ENCODE peak calls at places on chromosomes 3 and 15, in four cellular contexts. H is K562, Y is HepG2, G is GM12878. W is an unnamed sample.

GRCh38 chr3:174153875-174154274 is 705.3 kb upstream of the NAALADL2 start:
- DNase-seq in H (no peak), Y (no peak), G (no peak), W (no peak)

GRCh38 chr15:39539466-39539865 is 41.4 kb upstream of the THBS1 start:
- DNase-seq in H (no peak), Y (no peak), G (no peak), W (no peak)

GRCh38 chr3:185332026-185332735 is 30.8 kb upstream of the MAP3K13 start:
- DNase-seq in H (no peak), Y (peak), G (peak), W (no peak)

GRCh38 chr3:25433868-25434267 is 5.8 kb downstream of the RARB start:
- DNase-seq in H (peak), Y (no peak), G (no peak), W (no peak)

GRCh38 chr3:185820973-185821758 is 3.7 kb downstream of the IGF2BP2 start:
- DNase-seq in H (no peak), Y (peak), G (no peak), W (no peak)

GRCh38 chr3:129347446-129347845 is 68.8 kb downstream of the HMCES start:
- DNase-seq in H (no peak), Y (no peak), G (no peak), W (no peak)

GRCh38 chr3:23219552-23219951 is 16.4 kb downstream of the UBE2E2 start:
- DNase-seq in H (no peak), Y (no peak), G (no peak), W (no peak)

GRCh38 chr3:25468866-25469319 is 40.8 kb downstream of the RARB start:
- DNase-seq in H (no peak), Y (no peak), G (no peak), W (no peak)

GRCh38 chr15:53625962-53626845 is 133.3 kb downstream of the WDR72 start:
- DNase-seq in H (no peak), Y (no peak), G (no peak), W (no peak)

GRCh38 chr15:101498731-101499480 is 9.4 kb upstream of the PCSK6 start:
- DNase-seq in H (no peak), Y (no peak), G (no peak), W (no peak)

GRCh38 chr15:101501703-101502373 is 12.3 kb upstream of the PCSK6 start:
- DNase-seq in H (peak), Y (peak), G (no peak), W (peak)

GRCh38 chr15:101499863-101500713 is 10.6 kb upstream of the PCSK6 start:
- DNase-seq in H (no peak), Y (no peak), G (peak), W (no peak)

GRCh38 chr15:101502572-101503295 is 13.2 kb upstream of the PCSK6 start:
- DNase-seq in H (no peak), Y (no peak), G (no peak), W (peak)

GRCh38 chr15:101500865-101501551 is 11.5 kb upstream of the PCSK6 start:
- DNase-seq in H (no peak), Y (no peak), G (no peak), W (no peak)
- TF ChIP-seq HDAC6 in H (no peak), Y (no peak), G (no peak), W (no peak)

GRCh38 chr15:80984856-80985255 is 4.8 kb downstream of the MESD start:
- DNase-seq in H (no peak), Y (no peak), G (no peak), W (no peak)
- TF ChIP-seq HDAC6 in H (no peak), Y (no peak), G (no peak), W (no peak)

DNA sequence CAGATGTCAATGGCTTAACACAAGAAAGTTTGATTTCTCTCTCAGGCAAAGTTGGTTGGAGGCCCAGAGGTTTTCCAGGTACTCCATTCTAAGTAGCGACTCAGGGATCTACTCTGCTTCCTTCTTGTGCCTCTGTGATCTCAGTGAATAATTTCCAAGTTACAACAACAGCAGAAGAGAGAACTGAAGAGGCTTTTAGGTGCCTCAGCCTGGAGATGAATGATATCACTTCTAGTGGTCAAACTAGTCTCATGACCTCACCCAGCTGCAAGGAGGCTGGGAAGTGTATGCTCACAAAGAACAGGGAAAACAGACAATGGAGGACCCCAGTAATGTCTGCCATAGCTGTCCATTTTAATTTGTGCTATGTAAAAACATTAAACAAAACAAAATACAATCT is 4.6 kb upstream of the PRICKLE2 start:
- DNase-seq in H (no peak), Y (no peak), G (no peak), W (no peak)
- TF ChIP-seq HDAC6 in H (no peak), Y (no peak), G (no peak), W (no peak)

DNA sequence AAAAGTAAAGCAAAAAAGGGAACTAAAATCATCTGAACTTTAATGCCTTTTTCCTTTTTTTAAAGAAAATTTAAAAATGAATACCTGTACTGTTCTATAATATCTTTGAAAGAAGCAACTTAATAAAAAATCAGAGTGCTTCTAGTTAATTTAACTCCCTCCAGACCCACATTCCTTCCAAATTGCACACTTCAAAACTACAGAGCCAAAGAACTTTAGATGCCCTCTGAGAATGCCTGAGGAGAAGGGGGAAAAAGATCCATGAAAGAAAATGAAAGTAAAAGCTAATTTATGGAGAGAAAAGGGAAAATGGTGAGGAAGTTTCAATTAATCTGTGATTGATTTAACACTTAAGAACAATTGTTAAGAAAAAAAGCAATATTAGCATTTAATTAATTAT is 1141.7 kb downstream of the IGSF11 start:
- DNase-seq in H (no peak), Y (no peak), G (no peak), W (no peak)
- TF ChIP-seq HDAC6 in H (no peak), Y (no peak), G (no peak), W (no peak)

GRCh38 chr15:63473749-63473998 is 30.7 kb upstream of the USP3 start:
- DNase-seq in H (no peak), Y (no peak), G (no peak), W (no peak)

GRCh38 chr15:63473007-63473748 is 31.2 kb upstream of the USP3 start:
- DNase-seq in H (no peak), Y (peak), G (peak), W (no peak)

GRCh38 chr15:63475670-63476069 is 28.7 kb upstream of the USP3 start:
- DNase-seq in H (no peak), Y (no peak), G (no peak), W (no peak)

GRCh38 chr15:63474810-63475316 is 29.5 kb upstream of the USP3 start:
- DNase-seq in H (no peak), Y (peak), G (peak), W (no peak)

DNA sequence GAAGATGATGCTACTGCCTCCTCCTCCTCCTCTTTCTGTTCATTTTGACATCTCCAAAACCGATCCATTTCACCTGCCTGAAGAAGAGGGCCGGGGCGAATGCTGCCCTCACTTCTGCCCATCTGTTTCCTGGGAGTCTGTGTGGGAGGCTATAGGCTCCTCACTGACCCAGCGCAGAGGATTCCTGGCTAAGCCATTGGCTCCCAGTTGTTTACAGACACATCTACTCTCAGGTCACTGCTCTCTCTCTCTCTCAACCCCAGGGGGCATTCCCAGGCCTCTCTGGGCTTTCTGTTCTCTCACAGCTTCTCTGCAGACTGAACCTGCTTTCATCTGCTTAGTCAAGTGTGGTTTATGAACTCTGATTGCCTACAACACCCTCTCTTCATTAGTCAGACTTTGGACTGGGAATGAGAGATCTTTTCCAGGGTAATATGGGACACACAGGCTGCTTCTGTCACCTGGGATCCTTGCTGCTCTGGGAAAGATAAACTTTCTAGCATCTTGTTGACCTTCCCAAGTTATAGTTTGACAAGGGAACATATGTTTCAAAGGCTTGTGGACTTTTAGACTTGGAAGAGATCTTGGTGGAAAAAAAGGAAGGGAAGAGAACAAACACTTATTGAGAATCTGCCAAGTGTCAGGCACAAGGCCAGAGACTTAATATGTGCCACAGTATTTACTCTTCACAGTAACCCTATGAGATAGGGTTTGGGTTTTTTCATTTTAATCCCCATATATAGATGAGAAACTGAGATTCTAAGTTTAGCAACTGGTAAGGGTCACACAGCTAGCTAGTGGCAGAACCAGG is 30.2 kb upstream of the USP3 start:
- DNase-seq in H (no peak), Y (peak), G (peak), W (peak)
- TF ChIP-seq HDAC6 in H (no peak), Y (no peak), G (no peak), W (no peak)

GRCh38 chr3:86989611-86990010 is 1.3 kb downstream of the VGLL3 start:
- DNase-seq in H (no peak), Y (no peak), G (no peak), W (no peak)

GRCh38 chr3:86991840-86992430 is 986 bp upstream of the VGLL3 start:
- DNase-seq in H (no peak), Y (no peak), G (no peak), W (no peak)

GRCh38 chr3:86990171-86990733 is 697 bp downstream of the VGLL3 start:
- DNase-seq in H (no peak), Y (no peak), G (no peak), W (peak)

GRCh38 chr3:86991482-86991815 is 500 bp upstream of the VGLL3 start:
- DNase-seq in H (no peak), Y (no peak), G (no peak), W (no peak)

DNA sequence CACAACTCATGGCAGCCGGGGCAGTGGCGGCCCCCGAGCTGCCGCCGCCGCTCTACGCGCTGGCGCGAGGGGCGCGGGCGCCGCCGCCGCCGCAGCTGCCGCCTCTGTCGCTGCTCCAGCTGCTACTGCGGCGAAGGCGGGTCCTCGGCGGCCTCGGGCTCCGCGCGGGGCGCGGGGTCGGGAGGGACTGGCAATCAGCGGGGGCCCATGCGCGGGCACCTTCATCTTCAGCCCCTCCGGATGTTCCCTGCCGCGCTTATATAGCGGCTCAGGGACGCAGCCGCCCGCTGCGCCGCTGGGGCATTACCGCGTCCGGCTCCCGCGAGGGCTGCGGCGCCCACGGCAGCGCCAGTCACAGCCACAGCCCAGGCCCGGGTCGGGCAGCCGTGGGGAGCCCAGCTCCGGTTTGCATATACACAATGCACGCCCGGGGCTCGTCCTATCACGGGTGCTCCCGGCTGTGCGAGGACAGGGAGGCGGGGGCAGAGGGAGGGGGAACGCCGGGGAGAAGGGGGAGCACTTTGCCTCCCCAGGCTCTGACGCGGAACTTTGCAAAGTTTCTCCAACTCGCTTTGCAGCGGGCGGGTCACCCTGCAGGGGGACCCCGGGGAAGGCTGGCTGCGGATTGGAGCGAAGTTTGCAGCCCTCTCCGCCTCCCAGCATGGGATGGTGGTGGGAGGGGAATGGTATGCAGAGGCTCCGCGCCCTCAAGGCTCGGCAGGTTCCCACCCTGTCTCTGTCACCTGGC is at the start of gene VGLL3:
- DNase-seq in H (no peak), Y (no peak), G (no peak), W (peak)
- TF ChIP-seq HDAC6 in H (no peak), Y (no peak), G (no peak), W (no peak)

GRCh38 chr3:112773864-112774263 is 72.8 kb downstream of the CD200R1L start:
- DNase-seq in H (no peak), Y (no peak), G (peak), W (no peak)
- TF ChIP-seq HDAC6 in H (no peak), Y (no peak), G (no peak), W (no peak)

GRCh38 chr15:94079459-94079858 is 151.9 kb upstream of the MCTP2 start:
- DNase-seq in H (no peak), Y (no peak), G (no peak), W (no peak)

GRCh38 chr15:94070341-94071275 is 160.8 kb upstream of the MCTP2 start:
- DNase-seq in H (no peak), Y (no peak), G (no peak), W (no peak)

GRCh38 chr15:94080416-94080815 is 150.9 kb upstream of the MCTP2 start:
- DNase-seq in H (no peak), Y (no peak), G (no peak), W (no peak)

GRCh38 chr15:94079968-94080367 is 151.4 kb upstream of the MCTP2 start:
- DNase-seq in H (no peak), Y (no peak), G (no peak), W (no peak)

GRCh38 chr15:94075349-94075748 is 156.0 kb upstream of the MCTP2 start:
- DNase-seq in H (no peak), Y (no peak), G (no peak), W (no peak)
- TF ChIP-seq HDAC6 in H (no peak), Y (no peak), G (no peak), W (no peak)

GRCh38 chr3:112061152-112061551 is 25.0 kb upstream of the C3orf52 start:
- DNase-seq in H (no peak), Y (no peak), G (no peak), W (no peak)
- TF ChIP-seq HDAC6 in H (no peak), Y (no peak), G (no peak), W (no peak)

W was measured in H1.